ENCODE peak calls at places on chromosome 17, in seven cellular contexts. E is CD8-positive, alpha-beta T cell; U is OCI-LY7; I is BJ; H is Peyer's patch; W is neural progenitor cell; C is PC-3. P is an unnamed sample.

GRCh38 chr17:81223758-81224122 is 975 bp upstream of the CEP131 start:
- DNase-seq in W (peak; percentile 43), H (no peak), C (peak; percentile 26), U (no peak), I (no peak), E (no peak), P (no peak)

GRCh38 chr17:8991514-8992285 is 26.2 kb upstream of the PIK3R5 start:
- DNase-seq in C (peak; percentile 63), U (peak; percentile 63), E (peak; percentile 48), W (peak; percentile 89), I (no peak), H (no peak), P (no peak)

GRCh38 chr17:64056269-64057005 is 36.0 kb upstream of the ICAM2 start:
- DNase-seq in C (peak; percentile 49), H (no peak), W (no peak), E (no peak), I (no peak), U (peak; percentile 25), P (no peak)

GRCh38 chr17:6041261-6041660 is 28.9 kb upstream of the WSCD1 start:
- DNase-seq in I (no peak), U (no peak), W (no peak), H (no peak), E (no peak), C (no peak), P (no peak)

GRCh38 chr17:40453881-40454630 is 10.8 kb downstream of the IGFBP4 start:
- DNase-seq in H (peak; percentile 40), U (no peak), C (no peak), I (no peak), E (no peak), W (no peak), P (no peak)

GRCh38 chr17:67107811-67108210 is 63.5 kb downstream of the CACNG1 start:
- DNase-seq in H (no peak), E (no peak), U (no peak), I (peak; percentile 27), W (no peak), C (no peak), P (no peak)

GRCh38 chr17:74282587-74283370 is 8.7 kb downstream of the DNAI2 start:
- DNase-seq in W (no peak), I (no peak), C (peak; percentile 77), U (no peak), E (no peak), H (no peak), P (no peak)

GRCh38 chr17:11122908-11123307 is 118.1 kb upstream of the SHISA6 start:
- DNase-seq in W (no peak), U (no peak), E (no peak), I (no peak), H (no peak), C (no peak), P (no peak)

GRCh38 chr17:30809867-30810266 is 14.6 kb downstream of the CRLF3 start:
- DNase-seq in C (no peak), E (no peak), I (no peak), W (no peak), H (no peak), U (no peak), P (no peak)

GRCh38 chr17:30808785-30809286 is 15.7 kb downstream of the CRLF3 start:
- DNase-seq in I (no peak), C (no peak), E (no peak), W (no peak), U (peak; percentile 95), H (no peak), P (no peak)

DNA sequence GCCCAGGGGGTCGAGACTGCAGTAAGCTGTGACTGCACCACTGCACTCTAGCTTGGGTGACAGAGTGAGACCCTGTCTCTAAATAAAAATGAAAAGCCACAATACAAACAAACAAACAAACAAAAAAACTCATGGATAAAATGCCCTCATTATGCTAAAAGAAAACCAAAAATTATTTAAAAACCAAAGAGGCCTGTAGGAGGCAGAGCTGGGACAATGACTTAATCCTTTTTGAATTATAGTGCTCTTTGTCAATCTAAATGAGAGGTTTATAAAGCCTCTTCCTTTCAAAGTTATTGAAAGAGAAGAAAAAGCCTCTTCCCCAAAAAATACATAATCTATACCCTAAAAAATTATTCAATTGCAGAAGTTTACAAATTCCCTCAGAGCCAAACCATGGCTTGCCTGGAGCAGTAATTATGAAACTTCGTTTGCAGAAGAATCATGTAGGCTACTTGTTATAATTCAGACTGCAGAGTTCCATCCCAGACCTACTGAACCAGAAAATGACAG is 18.5 kb downstream of the CRLF3 start:
- DNase-seq in I (no peak), H (no peak), W (no peak), U (no peak), E (no peak), C (no peak), P (no peak)
- TF ChIP-seq CTCF in I (peak; percentile 19), H (no peak), W (peak; percentile 13), U (peak; percentile 77), E (peak; percentile 71), C (peak; percentile 34), P (no peak)

GRCh38 chr17:3378321-3378720 is 7.8 kb downstream of the OR3A2 start:
- DNase-seq in U (no peak), W (no peak), H (no peak), E (no peak), I (no peak), C (no peak), P (no peak)
- H3K4me3 ChIP-seq in U (no peak overlapping the region), W (no peak overlapping the region), H (no peak overlapping the region), E (no peak overlapping the region), I (no peak overlapping the region), C (no peak overlapping the region), P (no peak overlapping the region)

GRCh38 chr17:28365487-28365886 is 488 bp upstream of the SEBOX start:
- DNase-seq in C (no peak), W (no peak), U (no peak), I (no peak), H (no peak), E (no peak), P (no peak)

GRCh38 chr17:28367641-28368305 is 2.3 kb downstream of the VTN start:
- DNase-seq in E (no peak), U (no peak), I (no peak), H (peak; percentile 36), C (no peak), W (no peak), P (no peak)

GRCh38 chr17:28368306-28368831 is 1.7 kb downstream of the VTN start:
- DNase-seq in I (no peak), H (peak; percentile 35), E (no peak), U (no peak), W (no peak), C (no peak), P (no peak)

GRCh38 chr17:28364665-28365363 is at the start of gene SEBOX:
- DNase-seq in E (no peak), I (no peak), H (peak; percentile 37), C (no peak), W (no peak), U (no peak), P (no peak)

DNA sequence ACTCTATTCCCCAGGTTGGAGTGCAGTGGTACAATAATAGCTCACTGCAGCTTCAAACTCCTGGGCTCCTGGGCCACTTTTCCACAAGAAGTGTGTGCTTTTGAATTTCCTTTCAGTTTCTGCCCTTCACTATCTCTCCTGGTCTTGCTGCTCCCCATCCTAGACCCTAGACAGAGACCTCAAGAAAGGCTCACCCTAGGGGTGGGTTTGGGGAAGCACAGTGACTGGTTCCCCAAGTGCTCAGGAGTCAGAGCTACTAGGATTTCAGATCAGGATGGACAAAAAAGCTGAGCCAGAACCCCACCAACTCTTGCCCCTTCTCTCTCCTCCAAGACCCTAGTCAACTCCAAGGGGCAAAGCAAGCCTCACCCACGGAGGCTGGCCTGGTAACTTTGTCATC is 1.6 kb upstream of the SEBOX start:
- DNase-seq in H (peak; percentile 25), C (no peak), U (peak; percentile 25), E (no peak), I (no peak), W (no peak), P (no peak)
- TF ChIP-seq CTCF in H (no peak), C (no peak), U (peak; percentile 53), E (no peak), I (no peak), W (no peak), P (no peak)

GRCh38 chr17:61144876-61145564 is 254.6 kb upstream of the TBX2 start:
- DNase-seq in W (no peak), E (no peak), U (no peak), I (no peak), H (no peak), C (no peak), P (no peak)
- H3K4me3 ChIP-seq in W (no peak overlapping the region), E (no peak overlapping the region), U (no peak overlapping the region), I (no peak overlapping the region), H (no peak overlapping the region), C (no peak overlapping the region), P (no peak overlapping the region)

GRCh38 chr17:179721-180379 is 1.6 kb downstream of the DOC2B start:
- DNase-seq in I (no peak), U (no peak), E (no peak), C (no peak), H (no peak), W (peak; percentile 44), P (no peak)

GRCh38 chr17:177762-178161 is 3.7 kb downstream of the DOC2B start:
- DNase-seq in I (no peak), C (no peak), H (no peak), W (no peak), U (no peak), E (no peak), P (no peak)

GRCh38 chr17:179066-179432 is 2.4 kb downstream of the DOC2B start:
- DNase-seq in I (no peak), C (no peak), U (no peak), W (no peak), H (no peak), E (no peak), P (no peak)

GRCh38 chr17:178292-179065 is 3.0 kb downstream of the DOC2B start:
- DNase-seq in C (no peak), I (no peak), H (no peak), U (no peak), E (no peak), W (no peak), P (no peak)

GRCh38 chr17:177155-177554 is 4.3 kb downstream of the DOC2B start:
- DNase-seq in U (no peak), C (no peak), H (no peak), E (no peak), I (no peak), W (no peak), P (no peak)
- TF ChIP-seq CTCF in U (no peak), C (no peak), H (no peak), E (no peak), I (no peak), W (no peak), P (no peak)

P was measured in AG09309.